ENCODE peak calls at places on chromosomes 16 and 17, in eight cellular contexts. L is suprapubic skin; A is GM12878; B is transverse colon; C is tibial artery; Y is fibroblast of the conjunctiva; I is CD4-positive, alpha-beta T cell; D is KBM-7. X is an unnamed sample.

GRCh38 chr16:87062569-87063442 is 254.4 kb downstream of the C16orf95 start:
- DNase-seq in L (no peak), A (no peak), B (peak; percentile 55), C (peak; percentile 89), Y (peak; percentile 46), I (no peak), D (peak; percentile 64), X (peak; percentile 79)

GRCh38 chr17:79955167-79955549 is 80.5 kb downstream of the TBC1D16 start:
- DNase-seq in L (no peak), A (no peak), B (no peak), C (peak; percentile 33), Y (no peak), I (no peak), D (no peak), X (no peak)

GRCh38 chr17:76240461-76241204 is at the start of gene RNF157:
- DNase-seq in L (peak; percentile 69), A (no peak), B (peak; percentile 77), C (peak; percentile 67), Y (no peak), I (peak; percentile 39), D (peak; percentile 24), X (no peak)

GRCh38 chr16:14181371-14182050 is 110.4 kb downstream of the MRTFB start:
- DNase-seq in L (no peak), A (no peak), B (no peak), C (no peak), Y (peak; percentile 63), I (no peak), D (no peak), X (no peak)

GRCh38 chr17:46154151-46154816 is 38.9 kb downstream of the KANSL1 start:
- DNase-seq in L (no peak), A (no peak), B (no peak), C (no peak), Y (no peak), I (no peak), D (peak; percentile 50), X (peak; percentile 40)

GRCh38 chr17:67477687-67478086 is 100.6 kb downstream of the PITPNC1 start:
- DNase-seq in L (no peak), A (no peak), B (no peak), C (no peak), Y (no peak), I (peak; percentile 29), D (no peak), X (no peak)

GRCh38 chr17:77529328-77529650 is 388.5 kb downstream of the SEC14L1 start:
- DNase-seq in L (peak; percentile 35), A (no peak), B (no peak), C (no peak), Y (no peak), I (no peak), D (no peak), X (no peak)

GRCh38 chr17:76502326-76503211 is 1.3 kb upstream of the RHBDF2 start:
- DNase-seq in L (no peak), A (no peak), B (no peak), C (no peak), Y (no peak), I (no peak), D (no peak), X (peak; percentile 45)

GRCh38 chr16:71311553-71312158 is 22.5 kb upstream of the CMTR2 start:
- DNase-seq in L (no peak), A (no peak), B (no peak), C (no peak), Y (no peak), I (no peak), D (peak; percentile 24), X (peak; percentile 11)

GRCh38 chr17:42266918-42267766 is 9.0 kb downstream of the STAT5B start:
- DNase-seq in L (no peak), A (no peak), B (no peak), C (no peak), Y (no peak), I (peak; percentile 65), D (no peak), X (no peak)

GRCh38 chr16:85615014-85615851 is 2.1 kb downstream of the GSE1 start:
- DNase-seq in L (peak; percentile 84), A (no peak), B (peak; percentile 92), C (peak; percentile 77), Y (no peak), I (no peak), D (peak; percentile 70), X (peak; percentile 58)

GRCh38 chr16:4101421-4102275 is 14.6 kb downstream of the ADCY9 start:
- DNase-seq in L (no peak), A (no peak), B (no peak), C (peak; percentile 71), Y (no peak), I (no peak), D (no peak), X (no peak)

X was measured in Kasumi-1.